ENCODE peak calls at places on chromosome 10, in ten cellular contexts. I is heart left ventricle, X is iPS DF 6.9, Q is Panc1, W is suprapubic skin, Y is kidney epithelial cell, B is adipocyte, U is mesendoderm, E is endothelial cell of umbilical vein, L is dorsolateral prefrontal cortex. R is an unnamed sample. For H3K27me3, the result is how much of the 10 kb centered on the place peaks cover.

GRCh38 chr10:78405781-78406180 is 372.1 kb downstream of the RPS24 start:
- DNase-seq in U (no peak), Y (no peak), Q (no peak), I (no peak), B (no peak), E (no peak), L (no peak), W (peak), X (no peak), R (peak)

GRCh38 chr10:113987805-113988204 is 55.9 kb upstream of the ADRB1 start:
- DNase-seq in Y (no peak), E (no peak), X (no peak), I (peak), U (peak), B (peak), Q (no peak), L (no peak), W (no peak), R (peak)

GRCh38 chr10:111117528-111118277 is 40.9 kb downstream of the ADRA2A start:
- DNase-seq in E (no peak), B (no peak), Y (no peak), L (no peak), X (no peak), Q (no peak), I (no peak), U (no peak), W (peak), R (no peak)

GRCh38 chr10:79444243-79445119 is 943 bp downstream of the ZCCHC24 start:
- DNase-seq in I (peak), B (peak), Q (no peak), X (no peak), L (no peak), Y (no peak), U (peak), E (peak), W (peak), R (peak)

GRCh38 chr10:84348431-84348830 is 20.0 kb downstream of the CCSER2 start:
- DNase-seq in I (no peak), E (no peak), X (no peak), L (no peak), U (no peak), Y (no peak), W (no peak), B (peak), Q (no peak), R (peak)

GRCh38 chr10:61028861-61029361 is 84.9 kb upstream of the RHOBTB1 start:
- DNase-seq in X (no peak), L (no peak), U (peak), Q (no peak), E (no peak), B (peak), I (no peak), W (no peak), Y (peak), R (peak)

GRCh38 chr10:132512693-132513345 is 24.8 kb upstream of the INPP5A start:
- DNase-seq in I (no peak), Q (no peak), L (no peak), U (no peak), E (no peak), W (peak), Y (no peak), X (no peak), B (no peak), R (no peak)

GRCh38 chr10:31081937-31082635 is 50.4 kb upstream of the ZNF438 start:
- DNase-seq in Q (no peak), E (no peak), I (no peak), B (no peak), W (no peak), Y (no peak), U (no peak), L (no peak), X (no peak), R (no peak)

GRCh38 chr10:124359336-124359832 is 59.3 kb downstream of the OAT start:
- DNase-seq in X (no peak), L (no peak), I (no peak), W (no peak), Q (no peak), Y (no peak), U (no peak), E (no peak), B (no peak), R (peak)

GRCh38 chr10:54470324-54470631 is 330.8 kb downstream of the PCDH15 start:
- DNase-seq in L (no peak), I (no peak), B (no peak), W (no peak), X (no peak), E (no peak), Y (no peak), Q (no peak), U (peak), R (no peak)
- H3K4me3 ChIP-seq in L (no peak), I (no peak), B (no peak), W (no peak), X (no peak), E (no peak), Y (no peak), Q (no peak), U (no peak), R (no peak)

GRCh38 chr10:45375101-45375500 is 1.1 kb downstream of the ALOX5 start:
- DNase-seq in I (no peak), U (no peak), Y (no peak), B (no peak), X (no peak), L (no peak), E (no peak), W (no peak), Q (no peak), R (no peak)
- H3K27me3 ChIP-seq in I (under half), U (under half), Y (under half), B (half or more), X (under half), L (under half), E (under half), W (under half), Q (under half), R (under half)

GRCh38 chr10:92901819-92902234 is 53.5 kb downstream of the EXOC6 start:
- DNase-seq in I (no peak), W (no peak), U (no peak), B (no peak), L (no peak), X (no peak), E (no peak), Y (no peak), Q (no peak), R (no peak)

GRCh38 chr10:92903633-92904032 is 55.3 kb downstream of the EXOC6 start:
- DNase-seq in L (no peak), X (no peak), Q (no peak), I (no peak), W (no peak), Y (no peak), U (no peak), B (no peak), E (no peak), R (no peak)

DNA sequence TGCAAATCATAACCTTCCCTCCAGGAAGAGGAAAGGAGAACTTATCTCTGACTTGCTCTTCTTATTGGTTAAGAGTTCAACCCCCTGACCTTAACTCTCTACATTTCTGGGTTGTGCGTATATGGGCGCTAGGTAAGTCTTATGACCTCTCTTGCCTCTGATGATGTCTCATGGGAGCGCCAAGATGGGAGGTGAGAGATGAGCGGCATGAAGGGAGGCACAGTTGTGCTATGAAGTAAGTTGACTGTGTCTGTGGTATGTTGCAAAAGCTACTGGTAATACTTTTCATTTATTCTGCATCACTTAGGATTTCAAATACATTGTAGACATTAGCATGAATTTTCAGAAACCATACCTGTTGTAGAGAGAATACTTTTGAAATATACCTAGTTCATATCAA is 59.0 kb downstream of the EXOC6 start:
- DNase-seq in X (no peak), I (no peak), E (no peak), Y (no peak), B (no peak), W (no peak), Q (no peak), L (no peak), U (no peak), R (no peak)
- H3K4me3 ChIP-seq in X (no peak), I (no peak), E (no peak), Y (no peak), B (no peak), W (no peak), Q (no peak), L (no peak), U (no peak), R (no peak)

GRCh38 chr10:16847644-16848043 is 30.4 kb upstream of the RSU1 start:
- DNase-seq in Y (no peak), B (no peak), I (no peak), E (no peak), Q (no peak), X (no peak), W (no peak), L (no peak), U (no peak), R (no peak)
- H3K27me3 ChIP-seq in Y (under half), B (under half), I (under half), E (under half), Q (under half), X (under half), W (under half), L (under half), U (under half), R (under half)